ENCODE peak calls at places on chromosomes 7 and 10, in eight cellular contexts. L, N, I, M, B, H, X and T are unnamed samples.

GRCh38 chr7:41097501-41097900 is 605.4 kb downstream of the INHBA start:
- DNase-seq in I (no peak), H (peak; percentile 76), M (peak; percentile 70), N (peak; percentile 40), X (no peak), L (no peak), B (peak; percentile 26), T (no peak)

GRCh38 chr7:101900103-101900502 is 82.7 kb downstream of the CUX1 start:
- DNase-seq in H (no peak), B (no peak), N (peak; percentile 66), M (peak; percentile 29), X (no peak), I (no peak), L (no peak), T (no peak)

GRCh38 chr7:33444501-33444900 is 315.1 kb downstream of the BBS9 start:
- DNase-seq in L (no peak), M (no peak), N (no peak), I (no peak), H (no peak), X (no peak), B (no peak), T (no peak)

GRCh38 chr10:122116331-122116730 is 127.4 kb downstream of the TACC2 start:
- DNase-seq in B (no peak), N (no peak), I (no peak), X (no peak), H (peak; percentile 62), L (no peak), M (no peak), T (no peak)

GRCh38 chr10:124372906-124373305 is 45.8 kb downstream of the OAT start:
- DNase-seq in X (no peak), I (no peak), H (no peak), B (no peak), L (no peak), N (no peak), M (no peak), T (no peak)

GRCh38 chr7:923108-924041 is 31.1 kb downstream of the ADAP1 start:
- DNase-seq in L (peak; percentile 97), M (no peak), I (peak; percentile 85), N (peak; percentile 49), X (peak; percentile 92), B (peak; percentile 28), H (peak; percentile 48), T (peak; percentile 81)

GRCh38 chr7:96179341-96179740 is 142.6 kb downstream of the SLC25A13 start:
- DNase-seq in N (no peak), X (no peak), H (no peak), B (no peak), I (no peak), L (no peak), M (no peak), T (no peak)

GRCh38 chr10:91555455-91555854 is 77.4 kb downstream of the PPP1R3C start:
- DNase-seq in N (no peak), X (no peak), I (no peak), M (no peak), H (no peak), B (no peak), L (no peak), T (no peak)

GRCh38 chr10:11330383-11331020 is 280.9 kb downstream of the USP6NL start:
- DNase-seq in I (no peak), H (peak; percentile 44), N (no peak), X (no peak), L (no peak), M (peak; percentile 6), B (no peak), T (no peak)

GRCh38 chr10:28391283-28391682 is 88.4 kb upstream of the MPP7 start:
- DNase-seq in N (no peak), H (no peak), L (no peak), M (no peak), I (no peak), X (no peak), B (no peak), T (no peak)

GRCh38 chr10:77989081-77989724 is 40.1 kb downstream of the POLR3A start:
- DNase-seq in H (no peak), L (no peak), N (peak; percentile 67), B (no peak), I (no peak), M (no peak), X (no peak), T (no peak)

GRCh38 chr10:70809726-70810125 is 6.0 kb upstream of the SGPL1 start:
- DNase-seq in X (no peak), B (no peak), N (peak; percentile 17), I (no peak), H (no peak), L (no peak), M (no peak), T (no peak)

GRCh38 chr7:877312-878232 is 1.2 kb downstream of the GET4 start:
- DNase-seq in L (no peak), B (no peak), N (no peak), M (no peak), X (no peak), I (no peak), H (no peak), T (no peak)

GRCh38 chr10:101938316-101939272 is 95.0 kb upstream of the KCNIP2 start:
- DNase-seq in N (peak; percentile 71), B (peak; percentile 69), X (no peak), M (peak; percentile 77), H (peak; percentile 89), L (no peak), I (no peak), T (no peak)

GRCh38 chr7:97298561-97298960 is 181.1 kb downstream of the SDHAF3 start:
- DNase-seq in X (no peak), M (no peak), I (no peak), B (no peak), N (no peak), H (no peak), L (no peak), T (no peak)

GRCh38 chr7:1893025-1893424 is 222.9 kb downstream of the ELFN1 start:
- DNase-seq in B (no peak), N (no peak), X (no peak), M (no peak), L (no peak), H (no peak), I (no peak), T (no peak)

GRCh38 chr10:78410046-78410965 is 376.6 kb downstream of the RPS24 start:
- DNase-seq in L (no peak), H (no peak), B (no peak), N (no peak), M (no peak), I (no peak), X (no peak), T (no peak)

GRCh38 chr10:69497235-69497561 is 45.9 kb downstream of the TSPAN15 start:
- DNase-seq in M (no peak), B (no peak), N (no peak), L (peak; percentile 42), X (no peak), I (no peak), H (no peak), T (no peak)

GRCh38 chr7:131501422-131501821 is 55.0 kb downstream of the PODXL start:
- DNase-seq in I (no peak), X (peak; percentile 41), H (peak; percentile 70), L (peak; percentile 77), B (peak; percentile 70), N (peak; percentile 42), M (peak; percentile 66), T (no peak)

GRCh38 chr10:15879663-15880062 is 19.4 kb upstream of the MINDY3 start:
- DNase-seq in L (no peak), H (no peak), B (no peak), M (no peak), X (no peak), N (no peak), I (no peak), T (no peak)

GRCh38 chr10:111479966-111480365 is 403.1 kb downstream of the ADRA2A start:
- DNase-seq in X (no peak), B (no peak), I (no peak), H (no peak), L (no peak), M (no peak), N (no peak), T (no peak)

GRCh38 chr10:71587941-71588573 is 131.5 kb downstream of the C10orf105 start:
- DNase-seq in M (no peak), I (no peak), L (no peak), H (peak; percentile 93), N (no peak), B (no peak), X (no peak), T (no peak)

GRCh38 chr10:107616031-107616430 is 451.5 kb upstream of the SORCS1 start:
- DNase-seq in X (no peak), I (no peak), N (no peak), L (no peak), H (no peak), M (no peak), B (no peak), T (no peak)

GRCh38 chr7:26085771-26086170 is 66.2 kb upstream of the NFE2L3 start:
- DNase-seq in I (no peak), M (no peak), N (no peak), H (no peak), X (no peak), B (no peak), L (no peak), T (no peak)

GRCh38 chr10:36172054-36172531 is 530.0 kb upstream of the FZD8 start:
- DNase-seq in N (peak; percentile 71), L (no peak), I (no peak), X (no peak), B (peak; percentile 14), M (peak; percentile 14), H (peak; percentile 52), T (no peak)

GRCh38 chr7:152459724-152460251 is 24.0 kb upstream of the KMT2C start:
- DNase-seq in M (peak; percentile 78), H (no peak), B (no peak), I (no peak), L (no peak), N (no peak), X (no peak), T (no peak)